ENCODE peak calls at places on chromosomes 3 and 15, in four cellular contexts. One of them, this sample, is unnamed.
A peak's percentile ranks its signal among the peaks of the same experiment; 100 is the strongest.

GRCh38 chr3:43525941-43526607 is 95.7 kb downstream of the ANO10 start:
- DNase-seq in CD8-positive, alpha-beta T cell: no peak
- DNase-seq in astrocyte of the spinal cord: peak; percentile 20
- DNase-seq in fibroblast of lung: peak; percentile 61
- DNase-seq in this sample: no peak

GRCh38 chr15:95503640-95504225 is 826.8 kb upstream of the NR2F2 start:
- DNase-seq in CD8-positive, alpha-beta T cell: no peak
- DNase-seq in astrocyte of the spinal cord: no peak
- DNase-seq in fibroblast of lung: no peak
- DNase-seq in this sample: no peak

GRCh38 chr15:66993874-66994696 is 71.3 kb upstream of the SMAD3 start:
- DNase-seq in CD8-positive, alpha-beta T cell: no peak
- DNase-seq in astrocyte of the spinal cord: no peak
- DNase-seq in fibroblast of lung: no peak
- DNase-seq in this sample: no peak

GRCh38 chr15:37907136-37907535 is 27.3 kb upstream of the TMCO5A start:
- DNase-seq in CD8-positive, alpha-beta T cell: no peak
- DNase-seq in fibroblast of lung: peak; percentile 18
- DNase-seq in astrocyte of the spinal cord: peak; percentile 17
- DNase-seq in this sample: no peak

GRCh38 chr3:29440321-29441019 is 159.6 kb downstream of the RBMS3 start:
- DNase-seq in astrocyte of the spinal cord: peak; percentile 29
- DNase-seq in CD8-positive, alpha-beta T cell: no peak
- DNase-seq in fibroblast of lung: no peak
- DNase-seq in this sample: peak; percentile 17

GRCh38 chr15:67186226-67186649 is 68.2 kb downstream of the AAGAB start:
- DNase-seq in fibroblast of lung: no peak
- DNase-seq in astrocyte of the spinal cord: no peak
- DNase-seq in CD8-positive, alpha-beta T cell: no peak
- DNase-seq in this sample: no peak

GRCh38 chr3:54836876-54837275 is 91.0 kb downstream of the LRTM1 start:
- DNase-seq in CD8-positive, alpha-beta T cell: no peak
- DNase-seq in astrocyte of the spinal cord: no peak
- DNase-seq in fibroblast of lung: no peak
- DNase-seq in this sample: no peak

GRCh38 chr3:17500618-17501017 is 241.8 kb downstream of the TBC1D5 start:
- DNase-seq in astrocyte of the spinal cord: peak; percentile 25
- DNase-seq in CD8-positive, alpha-beta T cell: no peak
- DNase-seq in fibroblast of lung: no peak
- DNase-seq in this sample: no peak

GRCh38 chr3:184284696-184285095 is 8.9 kb downstream of the ECE2 start:
- DNase-seq in fibroblast of lung: peak; percentile 74
- DNase-seq in CD8-positive, alpha-beta T cell: peak; percentile 15
- DNase-seq in astrocyte of the spinal cord: peak; percentile 65
- DNase-seq in this sample: peak; percentile 78

GRCh38 chr3:157493627-157494550 is 9.3 kb downstream of the VEPH1 start:
- DNase-seq in fibroblast of lung: peak; percentile 85
- DNase-seq in astrocyte of the spinal cord: peak; percentile 71
- DNase-seq in CD8-positive, alpha-beta T cell: no peak
- DNase-seq in this sample: no peak

GRCh38 chr3:101836907-101837598 is 12.3 kb upstream of the NFKBIZ start:
- DNase-seq in CD8-positive, alpha-beta T cell: no peak
- DNase-seq in fibroblast of lung: peak; percentile 90
- DNase-seq in astrocyte of the spinal cord: peak; percentile 85
- DNase-seq in this sample: no peak

GRCh38 chr3:124569761-124570160 is 160.5 kb upstream of the UMPS start:
- DNase-seq in fibroblast of lung: no peak
- DNase-seq in CD8-positive, alpha-beta T cell: no peak
- DNase-seq in astrocyte of the spinal cord: no peak
- DNase-seq in this sample: no peak

GRCh38 chr15:88894348-88894818 is 961 bp downstream of the HAPLN3 start:
- DNase-seq in astrocyte of the spinal cord: peak; percentile 32
- DNase-seq in fibroblast of lung: peak; percentile 34
- DNase-seq in CD8-positive, alpha-beta T cell: peak; percentile 90
- DNase-seq in this sample: peak; percentile 75

GRCh38 chr3:159724627-159725026 is 264.0 kb upstream of the IL12A start:
- DNase-seq in fibroblast of lung: no peak
- DNase-seq in astrocyte of the spinal cord: no peak
- DNase-seq in CD8-positive, alpha-beta T cell: no peak
- DNase-seq in this sample: no peak

GRCh38 chr15:75368689-75369239 is 357 bp upstream of the MAN2C1 start:
- DNase-seq in fibroblast of lung: peak; percentile 39
- DNase-seq in CD8-positive, alpha-beta T cell: no peak
- DNase-seq in astrocyte of the spinal cord: no peak
- DNase-seq in this sample: no peak

GRCh38 chr3:29408676-29409075 is 127.8 kb downstream of the RBMS3 start:
- DNase-seq in astrocyte of the spinal cord: no peak
- DNase-seq in CD8-positive, alpha-beta T cell: no peak
- DNase-seq in fibroblast of lung: no peak
- DNase-seq in this sample: no peak

GRCh38 chr15:89783861-89784685 is 7.9 kb downstream of the MESP2 start:
- DNase-seq in astrocyte of the spinal cord: no peak
- DNase-seq in CD8-positive, alpha-beta T cell: no peak
- DNase-seq in fibroblast of lung: no peak
- DNase-seq in this sample: no peak

GRCh38 chr3:37506968-37507535 is 332.7 kb upstream of the LRRFIP2 start:
- DNase-seq in astrocyte of the spinal cord: no peak
- DNase-seq in CD8-positive, alpha-beta T cell: no peak
- DNase-seq in fibroblast of lung: no peak
- DNase-seq in this sample: no peak

GRCh38 chr3:189099031-189099471 is 72.7 kb upstream of the TPRG1 start:
- DNase-seq in astrocyte of the spinal cord: no peak
- DNase-seq in CD8-positive, alpha-beta T cell: no peak
- DNase-seq in fibroblast of lung: peak; percentile 51
- DNase-seq in this sample: no peak

DNA sequence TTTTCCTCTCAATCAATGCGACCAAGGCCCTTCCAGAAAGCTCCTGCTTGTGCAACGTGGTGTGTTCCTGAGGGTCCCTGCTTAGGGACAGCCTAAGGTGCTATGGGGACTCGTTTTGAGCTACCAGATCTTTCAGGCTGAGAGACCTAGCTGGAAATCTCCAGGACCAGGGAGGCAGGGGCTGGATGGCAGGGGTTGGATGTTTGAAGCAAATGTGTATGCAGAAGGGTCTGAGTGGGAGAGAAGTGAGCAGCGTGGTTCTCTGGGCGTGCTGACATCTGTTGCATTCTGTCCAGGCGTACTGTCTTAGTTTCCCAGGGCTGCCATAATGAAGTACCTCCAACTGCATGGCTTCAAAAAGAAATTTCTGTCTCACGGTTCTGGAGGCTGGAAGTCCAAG is 31.7 kb upstream of the SLCO2A1 start:
- DNase-seq in fibroblast of lung: no peak
- DNase-seq in astrocyte of the spinal cord: no peak
- DNase-seq in CD8-positive, alpha-beta T cell: no peak
- DNase-seq in this sample: no peak
- TF ChIP-seq CTCF in fibroblast of lung: no peak
- TF ChIP-seq CTCF in astrocyte of the spinal cord: no peak
- TF ChIP-seq CTCF in CD8-positive, alpha-beta T cell: no peak
- TF ChIP-seq CTCF in this sample: no peak

GRCh38 chr15:62909257-62909656 is 133.3 kb upstream of the TPM1 start:
- DNase-seq in fibroblast of lung: no peak
- DNase-seq in CD8-positive, alpha-beta T cell: no peak
- DNase-seq in astrocyte of the spinal cord: no peak
- DNase-seq in this sample: no peak

GRCh38 chr15:62914461-62915079 is 128.0 kb upstream of the TPM1 start:
- DNase-seq in fibroblast of lung: no peak
- DNase-seq in CD8-positive, alpha-beta T cell: no peak
- DNase-seq in astrocyte of the spinal cord: no peak
- DNase-seq in this sample: no peak

GRCh38 chr15:62912282-62912681 is 130.3 kb upstream of the TPM1 start:
- DNase-seq in CD8-positive, alpha-beta T cell: no peak
- DNase-seq in astrocyte of the spinal cord: no peak
- DNase-seq in fibroblast of lung: no peak
- DNase-seq in this sample: no peak

GRCh38 chr15:62907275-62907674 is 135.3 kb upstream of the TPM1 start:
- DNase-seq in CD8-positive, alpha-beta T cell: no peak
- DNase-seq in astrocyte of the spinal cord: no peak
- DNase-seq in fibroblast of lung: no peak
- DNase-seq in this sample: no peak

DNA sequence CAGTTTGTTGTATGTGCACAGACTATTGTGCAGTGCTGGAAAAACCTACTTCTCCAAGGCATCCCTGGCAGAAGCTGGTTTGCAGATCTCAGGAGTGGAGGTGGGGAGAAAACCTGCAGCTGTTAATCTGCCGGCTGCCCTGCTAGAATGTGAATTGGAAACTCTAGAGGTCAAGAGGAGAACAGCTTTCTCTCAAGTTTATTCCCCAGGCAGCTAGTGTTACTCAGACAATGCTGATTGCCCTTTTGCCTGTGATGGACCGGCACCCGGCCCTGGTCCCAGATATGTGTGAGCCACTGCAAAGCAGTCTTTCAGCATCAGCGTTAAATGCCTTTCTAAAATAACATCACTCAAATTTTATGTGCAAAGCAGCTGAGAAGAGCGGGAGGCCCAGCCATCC is 129.7 kb upstream of the TPM1 start:
- DNase-seq in fibroblast of lung: no peak
- DNase-seq in astrocyte of the spinal cord: no peak
- DNase-seq in CD8-positive, alpha-beta T cell: no peak
- DNase-seq in this sample: no peak
- TF ChIP-seq CTCF in fibroblast of lung: no peak
- TF ChIP-seq CTCF in astrocyte of the spinal cord: no peak
- TF ChIP-seq CTCF in CD8-positive, alpha-beta T cell: no peak
- TF ChIP-seq CTCF in this sample: peak; percentile 20

GRCh38 chr15:50652671-50653070 is 33.9 kb downstream of the TRPM7 start:
- DNase-seq in fibroblast of lung: no peak
- DNase-seq in CD8-positive, alpha-beta T cell: no peak
- DNase-seq in astrocyte of the spinal cord: no peak
- DNase-seq in this sample: no peak

GRCh38 chr15:50655555-50655954 is 31.0 kb downstream of the TRPM7 start:
- DNase-seq in astrocyte of the spinal cord: no peak
- DNase-seq in fibroblast of lung: no peak
- DNase-seq in CD8-positive, alpha-beta T cell: no peak
- DNase-seq in this sample: no peak

DNA sequence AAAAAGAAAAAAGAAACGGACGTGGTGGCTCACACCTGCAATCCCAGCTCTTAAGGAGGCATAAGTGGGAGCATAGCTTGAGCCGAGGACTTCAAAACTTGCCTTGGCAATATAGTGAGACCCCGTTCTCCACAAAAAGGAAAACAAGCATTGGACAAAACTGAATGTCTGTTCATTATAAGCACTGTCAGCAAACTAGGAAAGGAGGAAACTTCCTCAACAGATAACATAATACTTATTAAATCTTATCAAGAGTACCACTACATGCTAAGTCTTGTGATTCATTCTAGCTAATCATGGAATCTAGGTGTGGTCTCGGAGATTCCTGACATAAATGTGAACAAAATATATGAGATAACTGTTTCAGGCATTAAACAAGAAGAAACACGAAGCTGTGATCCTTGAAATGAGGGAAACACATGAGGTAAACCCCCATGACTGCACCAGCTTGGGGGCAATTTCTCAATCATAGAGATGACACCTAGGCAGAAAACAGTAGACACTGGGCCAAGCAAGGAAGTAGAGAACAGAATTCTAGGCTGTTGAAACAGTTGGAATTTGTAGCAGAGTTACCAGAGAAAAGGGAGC is 33.3 kb downstream of the TRPM7 start:
- DNase-seq in fibroblast of lung: no peak
- DNase-seq in astrocyte of the spinal cord: no peak
- DNase-seq in CD8-positive, alpha-beta T cell: no peak
- DNase-seq in this sample: no peak
- TF ChIP-seq CTCF in fibroblast of lung: no peak
- TF ChIP-seq CTCF in astrocyte of the spinal cord: no peak
- TF ChIP-seq CTCF in CD8-positive, alpha-beta T cell: no peak
- TF ChIP-seq CTCF in this sample: no peak

GRCh38 chr15:76429661-76430060 is 93.1 kb downstream of the ISL2 start:
- DNase-seq in astrocyte of the spinal cord: no peak
- DNase-seq in CD8-positive, alpha-beta T cell: no peak
- DNase-seq in fibroblast of lung: no peak
- DNase-seq in this sample: no peak

GRCh38 chr15:76439542-76439941 is 103.0 kb downstream of the ISL2 start:
- DNase-seq in fibroblast of lung: no peak
- DNase-seq in CD8-positive, alpha-beta T cell: no peak
- DNase-seq in astrocyte of the spinal cord: no peak
- DNase-seq in this sample: no peak

GRCh38 chr15:76431936-76432335 is 95.4 kb downstream of the ISL2 start:
- DNase-seq in astrocyte of the spinal cord: peak; percentile 16
- DNase-seq in CD8-positive, alpha-beta T cell: no peak
- DNase-seq in fibroblast of lung: no peak
- DNase-seq in this sample: no peak

GRCh38 chr15:76432604-76433003 is 96.0 kb downstream of the ISL2 start:
- DNase-seq in fibroblast of lung: no peak
- DNase-seq in CD8-positive, alpha-beta T cell: no peak
- DNase-seq in astrocyte of the spinal cord: no peak
- DNase-seq in this sample: no peak

GRCh38 chr15:76433798-76434400 is 97.3 kb downstream of the ISL2 start:
- DNase-seq in fibroblast of lung: no peak
- DNase-seq in CD8-positive, alpha-beta T cell: no peak
- DNase-seq in astrocyte of the spinal cord: peak; percentile 9
- DNase-seq in this sample: no peak
- TF ChIP-seq CTCF in fibroblast of lung: no peak
- TF ChIP-seq CTCF in CD8-positive, alpha-beta T cell: no peak
- TF ChIP-seq CTCF in astrocyte of the spinal cord: no peak
- TF ChIP-seq CTCF in this sample: no peak

GRCh38 chr3:133440652-133441051 is 40.8 kb downstream of the BFSP2 start:
- DNase-seq in fibroblast of lung: no peak
- DNase-seq in astrocyte of the spinal cord: peak; percentile 30
- DNase-seq in CD8-positive, alpha-beta T cell: no peak
- DNase-seq in this sample: no peak

GRCh38 chr3:133442518-133442917 is 42.7 kb downstream of the BFSP2 start:
- DNase-seq in fibroblast of lung: no peak
- DNase-seq in CD8-positive, alpha-beta T cell: no peak
- DNase-seq in astrocyte of the spinal cord: no peak
- DNase-seq in this sample: no peak

GRCh38 chr3:133439563-133439962 is 39.7 kb downstream of the BFSP2 start:
- DNase-seq in fibroblast of lung: no peak
- DNase-seq in astrocyte of the spinal cord: no peak
- DNase-seq in CD8-positive, alpha-beta T cell: no peak
- DNase-seq in this sample: no peak

GRCh38 chr3:133441867-133442270 is 42.0 kb downstream of the BFSP2 start:
- DNase-seq in astrocyte of the spinal cord: no peak
- DNase-seq in CD8-positive, alpha-beta T cell: no peak
- DNase-seq in fibroblast of lung: no peak
- DNase-seq in this sample: no peak

DNA sequence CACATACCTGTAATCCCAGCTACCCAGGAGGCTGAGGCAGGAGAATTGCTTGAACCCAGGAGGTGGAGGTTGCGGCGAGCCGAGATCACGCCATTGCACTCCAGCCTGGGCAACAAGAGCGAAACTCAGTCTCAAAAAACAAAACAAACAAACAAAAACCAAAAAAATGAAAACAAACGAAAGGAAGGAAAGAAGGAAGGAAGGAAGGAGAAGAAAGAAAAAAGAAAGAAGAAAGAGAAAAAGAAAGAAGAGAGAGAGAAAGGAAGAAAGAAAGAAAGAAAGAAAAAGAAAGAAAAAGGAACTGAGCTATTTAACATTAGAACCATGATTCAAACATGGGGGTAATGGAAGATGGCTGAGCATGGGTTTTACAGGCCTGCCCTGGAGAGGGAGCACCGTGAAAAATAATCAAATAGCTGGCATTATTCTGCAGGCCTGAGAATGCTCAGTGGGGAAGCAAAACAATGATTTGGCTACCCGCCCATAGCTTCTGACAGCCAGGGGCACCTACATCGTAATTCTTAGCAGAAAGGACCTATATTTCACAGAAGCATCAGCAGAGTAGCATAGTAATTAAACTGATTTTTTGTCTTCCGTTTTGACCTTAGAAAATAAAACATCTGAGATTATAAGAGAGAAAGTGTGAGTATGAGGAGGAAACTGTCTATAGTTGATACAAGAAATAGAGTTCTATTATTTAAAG is 37.7 kb downstream of the BFSP2 start:
- DNase-seq in fibroblast of lung: peak; percentile 10
- DNase-seq in astrocyte of the spinal cord: peak; percentile 25
- DNase-seq in CD8-positive, alpha-beta T cell: no peak
- DNase-seq in this sample: no peak
- TF ChIP-seq CTCF in fibroblast of lung: peak; percentile 10
- TF ChIP-seq CTCF in astrocyte of the spinal cord: no peak
- TF ChIP-seq CTCF in CD8-positive, alpha-beta T cell: no peak
- TF ChIP-seq CTCF in this sample: no peak